ENCODE peak calls at places on chromosome 19, in five cellular contexts. Z, W, Q, F and K are unnamed samples.

GRCh38 chr19:28710278-28710677 is 502.7 kb downstream of the UQCRFS1 start:
- DNase-seq in Q (peak; percentile 68), W (no peak), F (no peak), Z (no peak), K (peak; percentile 49)

GRCh38 chr19:49591731-49592485 is 926 bp downstream of the PRR12 start:
- DNase-seq in F (peak; percentile 53), W (peak; percentile 54), Z (no peak), Q (peak; percentile 55), K (no peak)

GRCh38 chr19:3798137-3798536 is 12.0 kb upstream of the MATK start:
- DNase-seq in W (no peak), F (no peak), Q (no peak), Z (no peak), K (no peak)

GRCh38 chr19:41530761-41531301 is 45.1 kb upstream of the CEACAM21 start:
- DNase-seq in Z (no peak), Q (no peak), W (peak; percentile 52), F (no peak), K (peak; percentile 72)

GRCh38 chr19:18768997-18769891 is 21.9 kb downstream of the COMP start:
- DNase-seq in W (peak; percentile 73), Q (no peak), F (peak; percentile 37), Z (no peak), K (no peak)

GRCh38 chr19:50555447-50556235 is 12.6 kb downstream of the LRRC4B start:
- DNase-seq in W (no peak), Z (no peak), Q (peak; percentile 27), F (peak; percentile 51), K (no peak)

GRCh38 chr19:42076375-42076944 is 494 bp downstream of the ZNF574 start:
- DNase-seq in F (no peak), W (peak; percentile 56), Q (no peak), Z (no peak), K (no peak)

GRCh38 chr19:40750285-40751064 is at the start of gene ACTMAP:
- DNase-seq in Q (peak; percentile 99), F (peak; percentile 100), W (peak; percentile 100), Z (peak; percentile 93), K (peak; percentile 95)

GRCh38 chr19:1173160-1173844 is 766 bp downstream of the SBNO2 start:
- DNase-seq in Z (no peak), F (no peak), W (no peak), Q (no peak), K (no peak)

GRCh38 chr19:2983351-2984195 is 6.2 kb downstream of the TLE6 start:
- DNase-seq in W (peak; percentile 48), F (peak; percentile 97), Z (no peak), Q (no peak), K (no peak)

GRCh38 chr19:30671622-30672051 is 299.5 kb downstream of the ZNF536 start:
- DNase-seq in Z (no peak), F (no peak), W (no peak), Q (no peak), K (no peak)

GRCh38 chr19:16252459-16253205 is 54.9 kb downstream of the AP1M1 start:
- DNase-seq in F (no peak), W (peak; percentile 65), Z (no peak), Q (no peak), K (no peak)

GRCh38 chr19:17333611-17334413 is 843 bp downstream of the ANO8 start:
- DNase-seq in F (no peak), Z (no peak), W (no peak), Q (peak; percentile 81), K (no peak)

GRCh38 chr19:48424694-48425219 is 21.0 kb upstream of the GRWD1 start:
- DNase-seq in Q (peak; percentile 57), Z (no peak), F (no peak), W (peak; percentile 68), K (no peak)

GRCh38 chr19:50686310-50687032 is 33.1 kb downstream of the SHANK1 start:
- DNase-seq in Q (no peak), Z (no peak), F (no peak), W (no peak), K (no peak)

GRCh38 chr19:4108767-4109625 is 14.9 kb downstream of the MAP2K2 start:
- DNase-seq in Q (no peak), Z (no peak), F (no peak), W (peak; percentile 48), K (no peak)

GRCh38 chr19:12090807-12091206 is 26.3 kb downstream of the ZNF844 start:
- DNase-seq in Q (no peak), W (peak; percentile 64), Z (peak; percentile 21), F (peak; percentile 58), K (no peak)